ENCODE peak calls at places on chromosome 13, in four cellular contexts. A is GM12891, D is K562, K is GM12878. T is an unnamed sample.

GRCh38 chr13:112619730-112620639 is 32.0 kb upstream of the TUBGCP3 start:
- DNase-seq in A (no peak), D (peak; percentile 2), K (no peak), T (no peak)

GRCh38 chr13:23889598-23890224 is 511 bp upstream of the MIPEP start:
- DNase-seq in A (no peak), D (no peak), K (no peak), T (peak; percentile 15)

GRCh38 chr13:51397262-51397933 is 55.4 kb downstream of the INTS6 start:
- DNase-seq in A (no peak), D (no peak), K (no peak), T (no peak)

GRCh38 chr13:33536639-33537425 is 251.3 kb upstream of the STARD13 start:
- DNase-seq in A (no peak), D (no peak), K (no peak), T (no peak)

GRCh38 chr13:96091932-96092253 is 2.0 kb downstream of the HS6ST3 start:
- DNase-seq in A (no peak), D (no peak), K (no peak), T (no peak)

GRCh38 chr13:20702945-20703784 is at the start of gene IL17D:
- DNase-seq in A (peak; percentile 66), D (peak; percentile 53), K (no peak), T (peak; percentile 21)

GRCh38 chr13:66665991-66666390 is 564.1 kb downstream of the PCDH9 start:
- DNase-seq in A (no peak), D (no peak), K (no peak), T (no peak)

GRCh38 chr13:92802776-92803175 is 423.8 kb upstream of the GPC6 start:
- DNase-seq in A (no peak), D (no peak), K (no peak), T (no peak)

GRCh38 chr13:46613409-46614049 is 60.6 kb downstream of the LRCH1 start:
- DNase-seq in A (no peak), D (no peak), K (no peak), T (no peak)

GRCh38 chr13:78630509-78630908 is 27.2 kb upstream of the POU4F1 start:
- DNase-seq in A (no peak), D (no peak), K (no peak), T (no peak)

GRCh38 chr13:78420814-78421213 is 182.5 kb downstream of the POU4F1 start:
- DNase-seq in A (no peak), D (no peak), K (peak; percentile 37), T (no peak)

GRCh38 chr13:113723400-113724015 is 35.5 kb upstream of the TMEM255B start:
- DNase-seq in A (no peak), D (no peak), K (no peak), T (no peak)

GRCh38 chr13:113724780-113725315 is 34.2 kb upstream of the TMEM255B start:
- DNase-seq in A (peak; percentile 83), D (peak; percentile 66), K (peak; percentile 12), T (no peak)

GRCh38 chr13:113726961-113727411 is 32.0 kb upstream of the TMEM255B start:
- DNase-seq in A (no peak), D (no peak), K (no peak), T (no peak)

GRCh38 chr13:113724016-113724758 is 34.8 kb upstream of the TMEM255B start:
- DNase-seq in A (no peak), D (no peak), K (no peak), T (no peak)

GRCh38 chr13:113722921-113723320 is 36.1 kb upstream of the TMEM255B start:
- DNase-seq in A (no peak), D (no peak), K (no peak), T (no peak)
- TF ChIP-seq SPI1 in A (no peak), D (no peak), K (no peak), T (no peak)

DNA sequence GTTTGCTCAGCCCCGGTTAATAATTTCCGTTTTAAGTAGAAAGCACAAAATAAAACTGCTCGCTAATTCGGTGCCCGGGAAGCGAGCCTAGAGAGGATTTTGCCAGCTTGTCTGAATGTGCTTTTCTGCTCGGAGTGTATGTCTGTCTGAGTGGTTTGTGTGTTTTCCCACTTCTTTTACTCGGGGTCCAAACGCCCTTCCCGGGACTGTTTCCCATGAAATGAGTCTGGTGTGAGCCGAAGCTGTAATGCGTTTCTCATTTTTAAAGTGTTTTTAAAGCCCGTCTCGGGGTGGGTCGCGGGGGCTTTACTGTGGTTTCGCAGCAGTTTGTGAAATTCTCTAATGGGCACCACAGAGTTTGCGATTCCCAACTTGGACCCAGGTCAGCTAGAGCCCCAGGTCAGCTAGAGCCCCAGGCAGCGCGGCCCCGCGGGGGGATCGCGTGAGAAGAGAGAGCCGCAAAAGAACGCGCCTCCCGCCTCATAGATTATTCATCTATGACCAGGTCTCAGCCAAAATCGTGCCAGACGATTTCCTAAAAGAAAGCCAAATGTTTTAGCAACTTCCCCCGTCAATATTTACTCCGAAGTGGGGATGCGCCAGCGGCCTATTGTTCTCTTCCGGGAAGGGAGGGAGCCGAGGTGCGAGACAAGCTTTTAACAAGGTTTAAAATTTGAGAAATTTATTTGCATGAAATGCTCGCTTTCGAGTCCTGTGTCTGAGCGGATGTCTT is 2.0 kb downstream of the ZIC2 start:
- DNase-seq in A (no peak), D (no peak), K (no peak), T (no peak)
- TF ChIP-seq SPI1 in A (no peak), D (no peak), K (no peak), T (no peak)

GRCh38 chr13:101773062-101773461 is 320.6 kb downstream of the ITGBL1 start:
- DNase-seq in A (no peak), D (no peak), K (no peak), T (no peak)

GRCh38 chr13:101763191-101763590 is 310.7 kb downstream of the ITGBL1 start:
- DNase-seq in A (no peak), D (no peak), K (no peak), T (no peak)

DNA sequence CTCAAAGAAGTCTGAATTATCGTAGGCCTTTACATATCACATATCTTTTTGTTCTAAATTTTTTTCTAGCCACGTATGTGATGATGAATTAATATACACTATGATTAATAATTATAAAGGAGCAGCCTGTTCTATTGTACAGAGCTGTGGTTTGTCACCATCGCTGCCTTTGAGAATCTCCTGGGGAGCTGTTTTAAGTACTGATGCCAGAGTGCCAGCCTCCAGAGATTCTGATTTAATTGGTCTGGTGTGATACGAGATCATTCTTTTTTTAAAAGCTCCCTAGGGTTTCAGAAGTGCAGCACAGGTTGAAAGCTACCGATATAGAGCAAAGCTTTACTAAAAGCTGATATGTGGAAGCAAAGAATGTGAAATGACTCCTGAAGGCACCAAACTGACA is 314.6 kb downstream of the ITGBL1 start:
- DNase-seq in A (no peak), D (no peak), K (no peak), T (no peak)
- TF ChIP-seq SPI1 in A (no peak), D (no peak), K (no peak), T (no peak)

DNA sequence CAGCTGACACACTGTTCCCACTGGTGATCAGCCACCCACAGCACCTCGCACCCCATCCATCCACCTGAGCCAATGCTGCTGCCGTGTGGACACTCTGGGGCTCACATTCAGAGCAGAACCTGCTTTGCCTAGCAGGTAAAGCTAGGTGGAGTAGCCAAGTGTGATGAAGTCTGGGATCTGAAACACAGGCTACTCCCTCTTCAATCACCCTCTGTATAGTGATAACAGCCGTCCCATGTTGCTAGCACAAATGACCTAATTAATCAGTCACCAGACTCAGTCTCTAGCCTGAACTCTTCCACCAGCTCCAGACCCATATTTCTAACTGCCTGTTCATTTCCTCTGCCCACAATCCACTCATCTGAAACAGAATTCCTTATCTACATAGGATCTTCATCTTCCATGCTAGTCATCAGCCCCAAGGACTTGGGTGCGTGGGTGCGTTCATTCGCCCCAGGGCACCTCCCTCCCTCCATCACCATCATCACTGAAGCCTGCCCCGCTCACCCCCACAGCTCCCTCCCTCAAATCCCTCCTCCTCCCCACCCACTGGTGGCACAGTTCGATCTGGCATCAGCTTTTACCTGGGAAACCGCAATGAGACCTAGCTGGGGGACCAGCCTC is 19.8 kb downstream of the STK24 start:
- DNase-seq in A (no peak), D (no peak), K (no peak), T (no peak)
- TF ChIP-seq SPI1 in A (no peak), D (no peak), K (no peak), T (no peak)

DNA sequence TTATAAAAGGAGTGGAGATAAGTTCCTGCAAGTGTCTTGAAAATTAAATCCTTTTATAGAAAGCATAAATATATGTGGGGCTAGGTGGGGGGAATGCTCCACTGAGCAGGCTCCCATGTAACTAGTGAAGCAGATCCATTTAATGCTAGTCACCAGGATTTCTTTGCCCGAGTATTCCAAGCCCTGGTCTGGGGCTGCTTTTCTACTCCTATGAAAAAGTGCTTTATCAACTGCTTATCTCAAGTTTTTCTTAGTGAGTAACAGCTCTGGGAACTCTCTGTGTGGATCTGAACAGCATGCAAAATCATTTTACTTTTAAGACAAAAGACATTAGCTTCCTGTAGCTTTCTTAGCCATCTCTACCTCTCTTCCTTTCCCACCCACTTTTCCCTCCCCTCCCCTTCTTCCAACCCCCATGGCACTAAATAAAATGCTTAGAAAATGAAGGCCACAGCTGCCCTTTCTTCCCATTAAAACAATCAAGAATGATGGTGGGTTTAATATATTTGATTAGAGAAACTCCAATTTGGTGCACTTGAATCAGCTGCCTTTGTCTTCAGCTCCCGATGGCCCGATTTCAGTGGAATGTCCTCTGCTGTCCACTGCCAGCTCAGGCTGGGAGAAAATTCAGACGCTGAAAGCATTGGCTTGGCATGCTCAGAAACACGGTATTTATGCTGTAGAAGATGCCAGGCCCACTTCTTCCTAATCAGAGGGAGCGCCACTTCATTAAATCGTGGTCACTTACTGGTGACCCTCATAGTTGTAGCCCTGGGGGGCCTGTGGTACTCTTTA is 475.1 kb downstream of the FOXO1 start:
- DNase-seq in A (no peak), D (no peak), K (no peak), T (no peak)
- TF ChIP-seq SPI1 in A (no peak), D (no peak), K (no peak), T (no peak)

GRCh38 chr13:103812558-103812957 is 746.3 kb upstream of the SLC10A2 start:
- DNase-seq in A (no peak), D (no peak), K (no peak), T (no peak)
- TF ChIP-seq SPI1 in A (no peak), D (no peak), K (no peak), T (no peak)

GRCh38 chr13:94416454-94417080 is 62.9 kb downstream of the DCT start:
- DNase-seq in A (no peak), D (no peak), K (no peak), T (no peak)

GRCh38 chr13:94414141-94414540 is 65.3 kb downstream of the DCT start:
- DNase-seq in A (no peak), D (no peak), K (no peak), T (no peak)

GRCh38 chr13:94417294-94417693 is 62.2 kb downstream of the DCT start:
- DNase-seq in A (no peak), D (no peak), K (no peak), T (no peak)

GRCh38 chr13:94413545-94413944 is 65.9 kb downstream of the DCT start:
- DNase-seq in A (no peak), D (no peak), K (no peak), T (no peak)

GRCh38 chr13:94415484-94415883 is 64.0 kb downstream of the DCT start:
- DNase-seq in A (no peak), D (no peak), K (no peak), T (no peak)
- TF ChIP-seq SPI1 in A (no peak), D (no peak), K (no peak), T (no peak)